ENCODE peak calls at places on chromosomes 16 and 17, in nine cellular contexts. One of them, this sample, is unnamed.

GRCh38 chr17:81831957-81832607 is 1.0 kb downstream of the MCRIP1 start:
- DNase-seq in MM.1S: no peak
- DNase-seq in heart right ventricle: no peak
- DNase-seq in cardiac muscle cell: no peak
- DNase-seq in DND-41: peak
- DNase-seq in prostate gland: no peak
- DNase-seq in neural progenitor cell: no peak
- DNase-seq in CD8-positive, alpha-beta T cell: peak
- DNase-seq in dorsolateral prefrontal cortex: peak
- DNase-seq in this sample: no peak

GRCh38 chr17:10775058-10775457 is 28.8 kb downstream of the TMEM238L start:
- DNase-seq in MM.1S: no peak
- DNase-seq in heart right ventricle: no peak
- DNase-seq in cardiac muscle cell: no peak
- DNase-seq in DND-41: no peak
- DNase-seq in prostate gland: no peak
- DNase-seq in neural progenitor cell: no peak
- DNase-seq in CD8-positive, alpha-beta T cell: no peak
- DNase-seq in dorsolateral prefrontal cortex: no peak
- DNase-seq in this sample: no peak

GRCh38 chr16:68070249-68070725 is 14.9 kb upstream of the NFATC3 start:
- DNase-seq in MM.1S: no peak
- DNase-seq in heart right ventricle: no peak
- DNase-seq in cardiac muscle cell: no peak
- DNase-seq in DND-41: no peak
- DNase-seq in prostate gland: no peak
- DNase-seq in neural progenitor cell: no peak
- DNase-seq in CD8-positive, alpha-beta T cell: no peak
- DNase-seq in dorsolateral prefrontal cortex: no peak
- DNase-seq in this sample: no peak

GRCh38 chr17:78019976-78020716 is 61.6 kb downstream of the TNRC6C start:
- DNase-seq in MM.1S: peak
- DNase-seq in heart right ventricle: no peak
- DNase-seq in cardiac muscle cell: no peak
- DNase-seq in DND-41: no peak
- DNase-seq in prostate gland: no peak
- DNase-seq in neural progenitor cell: no peak
- DNase-seq in CD8-positive, alpha-beta T cell: no peak
- DNase-seq in dorsolateral prefrontal cortex: no peak
- DNase-seq in this sample: no peak

GRCh38 chr17:56891751-56892150 is 22.1 kb downstream of the TRIM25 start:
- DNase-seq in MM.1S: no peak
- DNase-seq in heart right ventricle: peak
- DNase-seq in cardiac muscle cell: no peak
- DNase-seq in DND-41: no peak
- DNase-seq in prostate gland: no peak
- DNase-seq in neural progenitor cell: peak
- DNase-seq in CD8-positive, alpha-beta T cell: peak
- DNase-seq in dorsolateral prefrontal cortex: no peak
- DNase-seq in this sample: no peak

GRCh38 chr16:82580293-82580900 is 46.4 kb upstream of the CDH13 start:
- DNase-seq in MM.1S: no peak
- DNase-seq in heart right ventricle: no peak
- DNase-seq in cardiac muscle cell: peak
- DNase-seq in DND-41: no peak
- DNase-seq in prostate gland: peak
- DNase-seq in neural progenitor cell: peak
- DNase-seq in CD8-positive, alpha-beta T cell: no peak
- DNase-seq in dorsolateral prefrontal cortex: peak
- DNase-seq in this sample: peak

GRCh38 chr17:60729854-60730253 is 52.2 kb downstream of the BCAS3 start:
- DNase-seq in MM.1S: no peak
- DNase-seq in heart right ventricle: no peak
- DNase-seq in cardiac muscle cell: no peak
- DNase-seq in DND-41: no peak
- DNase-seq in prostate gland: no peak
- DNase-seq in neural progenitor cell: no peak
- DNase-seq in CD8-positive, alpha-beta T cell: no peak
- DNase-seq in dorsolateral prefrontal cortex: no peak
- DNase-seq in this sample: no peak

GRCh38 chr17:33142703-33143299 is 150.3 kb downstream of the ASIC2 start:
- DNase-seq in MM.1S: peak
- DNase-seq in heart right ventricle: no peak
- DNase-seq in cardiac muscle cell: peak
- DNase-seq in DND-41: peak
- DNase-seq in prostate gland: no peak
- DNase-seq in neural progenitor cell: peak
- DNase-seq in CD8-positive, alpha-beta T cell: peak
- DNase-seq in dorsolateral prefrontal cortex: no peak
- DNase-seq in this sample: peak

GRCh38 chr17:65055708-65056638 is 567 bp downstream of the GNA13 start:
- DNase-seq in MM.1S: peak
- DNase-seq in heart right ventricle: peak
- DNase-seq in cardiac muscle cell: peak
- DNase-seq in DND-41: peak
- DNase-seq in prostate gland: peak
- DNase-seq in neural progenitor cell: peak
- DNase-seq in CD8-positive, alpha-beta T cell: peak
- DNase-seq in dorsolateral prefrontal cortex: peak
- DNase-seq in this sample: peak

GRCh38 chr17:78873519-78874340 is 29.3 kb downstream of the CEP295NL start:
- DNase-seq in MM.1S: no peak
- DNase-seq in heart right ventricle: no peak
- DNase-seq in cardiac muscle cell: no peak
- DNase-seq in DND-41: no peak
- DNase-seq in prostate gland: peak
- DNase-seq in neural progenitor cell: peak
- DNase-seq in CD8-positive, alpha-beta T cell: no peak
- DNase-seq in dorsolateral prefrontal cortex: peak
- DNase-seq in this sample: no peak

GRCh38 chr17:8909621-8910292 is 42.3 kb upstream of the PIK3R6 start:
- DNase-seq in MM.1S: no peak
- DNase-seq in heart right ventricle: no peak
- DNase-seq in cardiac muscle cell: no peak
- DNase-seq in DND-41: no peak
- DNase-seq in prostate gland: no peak
- DNase-seq in neural progenitor cell: no peak
- DNase-seq in CD8-positive, alpha-beta T cell: no peak
- DNase-seq in dorsolateral prefrontal cortex: no peak
- DNase-seq in this sample: no peak

GRCh38 chr16:12096828-12097522 is 120.4 kb downstream of the SNX29 start:
- DNase-seq in MM.1S: no peak
- DNase-seq in heart right ventricle: no peak
- DNase-seq in cardiac muscle cell: no peak
- DNase-seq in DND-41: no peak
- DNase-seq in prostate gland: no peak
- DNase-seq in neural progenitor cell: no peak
- DNase-seq in CD8-positive, alpha-beta T cell: no peak
- DNase-seq in dorsolateral prefrontal cortex: peak
- DNase-seq in this sample: no peak

GRCh38 chr16:57826706-57827625 is 24.7 kb upstream of the KIFC3 start:
- DNase-seq in MM.1S: no peak
- DNase-seq in heart right ventricle: peak
- DNase-seq in cardiac muscle cell: no peak
- DNase-seq in DND-41: no peak
- DNase-seq in prostate gland: no peak
- DNase-seq in neural progenitor cell: no peak
- DNase-seq in CD8-positive, alpha-beta T cell: no peak
- DNase-seq in dorsolateral prefrontal cortex: no peak
- DNase-seq in this sample: no peak

GRCh38 chr17:34511265-34511664 is 68.1 kb upstream of the TMEM132E start:
- DNase-seq in MM.1S: no peak
- DNase-seq in heart right ventricle: peak
- DNase-seq in cardiac muscle cell: no peak
- DNase-seq in DND-41: no peak
- DNase-seq in prostate gland: no peak
- DNase-seq in neural progenitor cell: no peak
- DNase-seq in CD8-positive, alpha-beta T cell: no peak
- DNase-seq in dorsolateral prefrontal cortex: no peak
- DNase-seq in this sample: no peak

GRCh38 chr17:13253746-13254410 is 236.1 kb upstream of the ELAC2 start:
- DNase-seq in MM.1S: no peak
- DNase-seq in heart right ventricle: no peak
- DNase-seq in cardiac muscle cell: no peak
- DNase-seq in DND-41: no peak
- DNase-seq in prostate gland: no peak
- DNase-seq in neural progenitor cell: no peak
- DNase-seq in CD8-positive, alpha-beta T cell: no peak
- DNase-seq in dorsolateral prefrontal cortex: no peak
- DNase-seq in this sample: no peak

GRCh38 chr17:76679242-76679641 is 31.5 kb downstream of the MXRA7 start:
- DNase-seq in MM.1S: no peak
- DNase-seq in heart right ventricle: no peak
- DNase-seq in cardiac muscle cell: no peak
- DNase-seq in DND-41: no peak
- DNase-seq in prostate gland: no peak
- DNase-seq in neural progenitor cell: no peak
- DNase-seq in CD8-positive, alpha-beta T cell: no peak
- DNase-seq in dorsolateral prefrontal cortex: no peak
- DNase-seq in this sample: no peak

GRCh38 chr17:80539022-80539421 is 5.6 kb upstream of the RPTOR start:
- DNase-seq in MM.1S: no peak
- DNase-seq in heart right ventricle: no peak
- DNase-seq in cardiac muscle cell: no peak
- DNase-seq in DND-41: no peak
- DNase-seq in prostate gland: no peak
- DNase-seq in neural progenitor cell: peak
- DNase-seq in CD8-positive, alpha-beta T cell: no peak
- DNase-seq in dorsolateral prefrontal cortex: no peak
- DNase-seq in this sample: no peak

GRCh38 chr16:3274490-3274889 is 8.8 kb upstream of the ZNF263 start:
- DNase-seq in MM.1S: peak
- DNase-seq in heart right ventricle: no peak
- DNase-seq in cardiac muscle cell: peak
- DNase-seq in DND-41: no peak
- DNase-seq in prostate gland: no peak
- DNase-seq in neural progenitor cell: peak
- DNase-seq in CD8-positive, alpha-beta T cell: no peak
- DNase-seq in dorsolateral prefrontal cortex: no peak
- DNase-seq in this sample: no peak

GRCh38 chr17:29565643-29566472 is 979 bp downstream of the ABHD15 start:
- DNase-seq in MM.1S: peak
- DNase-seq in heart right ventricle: peak
- DNase-seq in cardiac muscle cell: peak
- DNase-seq in DND-41: peak
- DNase-seq in prostate gland: peak
- DNase-seq in neural progenitor cell: peak
- DNase-seq in CD8-positive, alpha-beta T cell: peak
- DNase-seq in dorsolateral prefrontal cortex: peak
- DNase-seq in this sample: no peak

GRCh38 chr17:19309701-19310100 is 52.8 kb downstream of the B9D1 start:
- DNase-seq in MM.1S: no peak
- DNase-seq in heart right ventricle: no peak
- DNase-seq in cardiac muscle cell: no peak
- DNase-seq in DND-41: no peak
- DNase-seq in prostate gland: no peak
- DNase-seq in neural progenitor cell: no peak
- DNase-seq in CD8-positive, alpha-beta T cell: no peak
- DNase-seq in dorsolateral prefrontal cortex: peak
- DNase-seq in this sample: no peak

GRCh38 chr16:68290455-68290854 is 20.3 kb downstream of the SLC7A6OS start:
- DNase-seq in MM.1S: no peak
- DNase-seq in heart right ventricle: no peak
- DNase-seq in cardiac muscle cell: no peak
- DNase-seq in DND-41: no peak
- DNase-seq in prostate gland: no peak
- DNase-seq in neural progenitor cell: no peak
- DNase-seq in CD8-positive, alpha-beta T cell: no peak
- DNase-seq in dorsolateral prefrontal cortex: no peak
- DNase-seq in this sample: no peak

GRCh38 chr16:8893426-8893825 is 11.3 kb downstream of the LITAFD start:
- DNase-seq in MM.1S: no peak
- DNase-seq in heart right ventricle: no peak
- DNase-seq in cardiac muscle cell: no peak
- DNase-seq in DND-41: no peak
- DNase-seq in prostate gland: no peak
- DNase-seq in neural progenitor cell: no peak
- DNase-seq in CD8-positive, alpha-beta T cell: no peak
- DNase-seq in dorsolateral prefrontal cortex: no peak
- DNase-seq in this sample: no peak
- TF ChIP-seq CTCF in MM.1S: no peak
- TF ChIP-seq CTCF in heart right ventricle: no peak
- TF ChIP-seq CTCF in cardiac muscle cell: no peak
- TF ChIP-seq CTCF in DND-41: no peak
- TF ChIP-seq CTCF in prostate gland: no peak
- TF ChIP-seq CTCF in neural progenitor cell: no peak
- TF ChIP-seq CTCF in CD8-positive, alpha-beta T cell: no peak
- TF ChIP-seq CTCF in dorsolateral prefrontal cortex: no peak
- TF ChIP-seq CTCF in this sample: no peak

DNA sequence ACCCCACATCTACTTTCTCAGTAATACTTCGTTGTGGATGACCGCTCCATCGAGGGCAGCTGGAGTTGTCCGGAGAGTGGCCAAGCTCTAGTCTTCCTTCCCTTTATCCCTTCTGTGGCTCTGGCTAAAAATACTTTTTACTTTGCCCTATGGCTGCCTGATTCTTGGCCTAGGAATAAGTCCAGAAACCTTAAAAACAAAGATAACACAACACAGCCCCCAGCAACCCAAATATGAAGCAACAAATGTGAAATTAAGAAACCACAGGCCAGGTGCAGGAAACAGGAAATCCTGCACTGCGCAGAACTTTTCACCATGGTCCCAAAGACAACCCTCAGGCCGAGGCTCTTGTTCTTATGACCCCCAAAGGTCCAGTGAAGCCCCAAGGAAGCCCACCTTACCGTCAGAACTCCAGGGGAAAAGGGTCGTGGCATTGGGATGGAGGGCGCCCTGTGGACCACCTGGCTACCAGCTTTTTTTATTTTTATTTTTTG is 26.0 kb downstream of the TK2 start:
- DNase-seq in MM.1S: peak
- DNase-seq in heart right ventricle: no peak
- DNase-seq in cardiac muscle cell: no peak
- DNase-seq in DND-41: peak
- DNase-seq in prostate gland: no peak
- DNase-seq in neural progenitor cell: no peak
- DNase-seq in CD8-positive, alpha-beta T cell: peak
- DNase-seq in dorsolateral prefrontal cortex: no peak
- DNase-seq in this sample: no peak
- H3K27ac ChIP-seq in MM.1S: peak
- H3K27ac ChIP-seq in heart right ventricle: peak
- H3K27ac ChIP-seq in cardiac muscle cell: no peak
- H3K27ac ChIP-seq in DND-41: peak
- H3K27ac ChIP-seq in prostate gland: no peak
- H3K27ac ChIP-seq in neural progenitor cell: no peak
- H3K27ac ChIP-seq in CD8-positive, alpha-beta T cell: peak
- H3K27ac ChIP-seq in dorsolateral prefrontal cortex: peak
- H3K27ac ChIP-seq in this sample: peak

GRCh38 chr16:85333744-85334640 is 221.7 kb upstream of the CIBAR2 start:
- DNase-seq in MM.1S: no peak
- DNase-seq in heart right ventricle: no peak
- DNase-seq in cardiac muscle cell: no peak
- DNase-seq in DND-41: no peak
- DNase-seq in prostate gland: no peak
- DNase-seq in neural progenitor cell: no peak
- DNase-seq in CD8-positive, alpha-beta T cell: no peak
- DNase-seq in dorsolateral prefrontal cortex: no peak
- DNase-seq in this sample: no peak
- TF ChIP-seq CTCF in MM.1S: no peak
- TF ChIP-seq CTCF in heart right ventricle: no peak
- TF ChIP-seq CTCF in cardiac muscle cell: no peak
- TF ChIP-seq CTCF in DND-41: no peak
- TF ChIP-seq CTCF in prostate gland: no peak
- TF ChIP-seq CTCF in neural progenitor cell: no peak
- TF ChIP-seq CTCF in CD8-positive, alpha-beta T cell: no peak
- TF ChIP-seq CTCF in dorsolateral prefrontal cortex: no peak
- TF ChIP-seq CTCF in this sample: no peak

GRCh38 chr16:70687172-70687531 is 1.3 kb upstream of the MTSS2 start:
- DNase-seq in MM.1S: no peak
- DNase-seq in heart right ventricle: peak
- DNase-seq in cardiac muscle cell: no peak
- DNase-seq in DND-41: no peak
- DNase-seq in prostate gland: no peak
- DNase-seq in neural progenitor cell: no peak
- DNase-seq in CD8-positive, alpha-beta T cell: no peak
- DNase-seq in dorsolateral prefrontal cortex: no peak
- DNase-seq in this sample: no peak
- H3K27ac ChIP-seq in MM.1S: no peak
- H3K27ac ChIP-seq in heart right ventricle: peak
- H3K27ac ChIP-seq in cardiac muscle cell: peak
- H3K27ac ChIP-seq in DND-41: no peak
- H3K27ac ChIP-seq in prostate gland: peak
- H3K27ac ChIP-seq in neural progenitor cell: no peak
- H3K27ac ChIP-seq in CD8-positive, alpha-beta T cell: no peak
- H3K27ac ChIP-seq in dorsolateral prefrontal cortex: peak
- H3K27ac ChIP-seq in this sample: peak

This sample was measured in RWPE1.